ENCODE peak calls at places on chromosomes 4 and X, in seven cellular contexts. W is DMS 273 treated with DMSO at 0.1 percent for 48 hours; Q is stimulated activated CD4-positive, alpha-beta T cell treated with anti-CD3 and anti-CD28 coated beads, Interleukin-2, amount 100 ng/mL, for 48 hours; B is heart left ventricle; O is sciatic nerve; H is epithelial cell of esophagus; V is COR-L47. G is an unnamed sample.

GRCh38 chr4:126807132-126807531 is 825.6 kb upstream of the INTU start:
- DNase-seq in V (no peak), O (no peak), H (peak), W (no peak), B (no peak), Q (no peak), G (no peak)

GRCh38 chr4:87844476-87844875 is 11.7 kb downstream of the MEPE start:
- DNase-seq in V (no peak), O (no peak), Q (no peak), H (peak), W (no peak), B (no peak), G (no peak)

GRCh38 chr4:68288046-68288740 is 42.7 kb upstream of the TMPRSS11B start:
- DNase-seq in W (no peak), V (no peak), B (no peak), Q (no peak), O (no peak), H (no peak), G (no peak)

GRCh38 chr4:80045831-80046230 is 27.2 kb downstream of the ANTXR2 start:
- DNase-seq in O (no peak), Q (no peak), V (no peak), H (peak), B (no peak), W (no peak), G (no peak)

GRCh38 chr4:72286185-72286584 is 254.4 kb downstream of the NPFFR2 start:
- DNase-seq in H (peak), W (no peak), V (no peak), B (no peak), Q (no peak), O (no peak), G (no peak)

GRCh38 chrX:150849486-150849885 is 49.0 kb downstream of the CD99L2 start:
- DNase-seq in O (no peak), Q (no peak), B (no peak), V (no peak), H (no peak), W (no peak), G (no peak)

GRCh38 chr4:53537606-53538005 is 53.7 kb downstream of the LNX1 start:
- DNase-seq in Q (no peak), H (peak), V (no peak), W (no peak), B (no peak), O (no peak), G (no peak)

GRCh38 chr4:169031392-169031791 is 21.3 kb upstream of the CBR4 start:
- DNase-seq in H (no peak), V (no peak), O (no peak), B (no peak), Q (no peak), W (no peak), G (no peak)

GRCh38 chr4:76767983-76768382 is 130.0 kb downstream of the SOWAHB start:
- DNase-seq in O (no peak), V (no peak), H (peak), W (no peak), Q (no peak), B (no peak), G (no peak)

GRCh38 chrX:13581554-13581953 is 12.2 kb downstream of the EGFL6 start:
- DNase-seq in B (no peak), V (no peak), Q (no peak), W (no peak), O (no peak), H (no peak), G (no peak)

GRCh38 chrX:3815896-3816664 is 102.6 kb upstream of the PRKX start:
- DNase-seq in V (peak), H (peak), O (peak), B (peak), W (no peak), Q (peak), G (peak)

GRCh38 chr4:153649572-153649991 is 34.5 kb upstream of the TLR2 start:
- DNase-seq in V (peak), O (no peak), B (no peak), H (peak), W (no peak), Q (no peak), G (no peak)

G was measured in right cardiac atrium.